ENCODE peak calls at places on chromosomes 1 and 21, in four cellular contexts. One of them, this sample, is unnamed.

GRCh38 chr21:43921979-43922945 is 57.2 kb downstream of the AGPAT3 start:
- DNase-seq in AG04449: no peak
- DNase-seq in psoas muscle: no peak
- DNase-seq in uterus: no peak
- DNase-seq in this sample: no peak

GRCh38 chr1:101239095-101240040 is 2.5 kb downstream of the S1PR1 start:
- DNase-seq in uterus: no peak
- DNase-seq in psoas muscle: no peak
- DNase-seq in AG04449: no peak
- DNase-seq in this sample: no peak

GRCh38 chr1:69569281-69569970 is 1.7 kb downstream of the LRRC7 start:
- DNase-seq in AG04449: no peak
- DNase-seq in uterus: no peak
- DNase-seq in psoas muscle: no peak
- DNase-seq in this sample: no peak

GRCh38 chr1:6105763-6106162 is 60.1 kb downstream of the KCNAB2 start:
- DNase-seq in psoas muscle: no peak
- DNase-seq in uterus: no peak
- DNase-seq in AG04449: no peak
- DNase-seq in this sample: no peak

GRCh38 chr1:162690672-162691434 is 58.6 kb downstream of the DDR2 start:
- DNase-seq in uterus: peak; percentile 77
- DNase-seq in psoas muscle: peak; percentile 71
- DNase-seq in AG04449: peak; percentile 79
- DNase-seq in this sample: no peak

GRCh38 chr1:37041483-37041882 is 7.2 kb upstream of the GRIK3 start:
- DNase-seq in psoas muscle: no peak
- DNase-seq in AG04449: no peak
- DNase-seq in uterus: no peak
- DNase-seq in this sample: no peak

GRCh38 chr1:58721247-58721820 is 21.5 kb upstream of the MYSM1 start:
- DNase-seq in AG04449: no peak
- DNase-seq in psoas muscle: no peak
- DNase-seq in uterus: no peak
- DNase-seq in this sample: no peak

GRCh38 chr1:219042769-219043168 is 130.9 kb upstream of the LYPLAL1 start:
- DNase-seq in uterus: no peak
- DNase-seq in AG04449: no peak
- DNase-seq in psoas muscle: no peak
- DNase-seq in this sample: no peak

GRCh38 chr1:236395780-236396664 is 1.9 kb downstream of the EDARADD start:
- DNase-seq in AG04449: no peak
- DNase-seq in psoas muscle: no peak
- DNase-seq in uterus: no peak
- DNase-seq in this sample: no peak

GRCh38 chr1:74641161-74641560 is 32.4 kb downstream of the ERICH3 start:
- DNase-seq in uterus: no peak
- DNase-seq in AG04449: no peak
- DNase-seq in psoas muscle: no peak
- DNase-seq in this sample: no peak

GRCh38 chr1:105793541-105794146 is 1262.8 kb upstream of the PRMT6 start:
- DNase-seq in psoas muscle: no peak
- DNase-seq in uterus: no peak
- DNase-seq in AG04449: no peak
- DNase-seq in this sample: peak; percentile 4

GRCh38 chr1:208201241-208201640 is 42.9 kb downstream of the PLXNA2 start:
- DNase-seq in uterus: peak; percentile 64
- DNase-seq in psoas muscle: peak; percentile 43
- DNase-seq in AG04449: peak; percentile 77
- DNase-seq in this sample: peak; percentile 96

GRCh38 chr1:88890790-88891317 is 513 bp downstream of the GTF2B start:
- DNase-seq in AG04449: no peak
- DNase-seq in uterus: no peak
- DNase-seq in psoas muscle: no peak
- DNase-seq in this sample: no peak

GRCh38 chr1:153220606-153221303 is 3.4 kb downstream of the PRR9 start:
- DNase-seq in psoas muscle: no peak
- DNase-seq in AG04449: no peak
- DNase-seq in uterus: no peak
- DNase-seq in this sample: no peak

GRCh38 chr1:36351222-36351977 is 28.0 kb upstream of the EVA1B start:
- DNase-seq in uterus: no peak
- DNase-seq in AG04449: peak; percentile 67
- DNase-seq in psoas muscle: no peak
- DNase-seq in this sample: peak; percentile 72

GRCh38 chr1:65486613-65487012 is 66.1 kb downstream of the LEPR start:
- DNase-seq in psoas muscle: no peak
- DNase-seq in uterus: no peak
- DNase-seq in AG04449: no peak
- DNase-seq in this sample: no peak

GRCh38 chr1:30631700-30632099 is 91.7 kb downstream of the MATN1 start:
- DNase-seq in uterus: peak; percentile 22
- DNase-seq in psoas muscle: no peak
- DNase-seq in AG04449: no peak
- DNase-seq in this sample: no peak

GRCh38 chr1:208098758-208099157 is 145.4 kb downstream of the PLXNA2 start:
- DNase-seq in AG04449: no peak
- DNase-seq in psoas muscle: no peak
- DNase-seq in uterus: no peak
- DNase-seq in this sample: no peak

GRCh38 chr1:162213281-162213909 is 143.9 kb downstream of the NOS1AP start:
- DNase-seq in AG04449: no peak
- DNase-seq in uterus: peak; percentile 47
- DNase-seq in psoas muscle: no peak
- DNase-seq in this sample: peak; percentile 95

GRCh38 chr1:213388199-213388598 is 337.2 kb downstream of the RPS6KC1 start:
- DNase-seq in uterus: no peak
- DNase-seq in AG04449: no peak
- DNase-seq in psoas muscle: no peak
- DNase-seq in this sample: no peak

GRCh38 chr1:78427506-78427905 is 63.3 kb upstream of the PTGFR start:
- DNase-seq in uterus: no peak
- DNase-seq in AG04449: no peak
- DNase-seq in psoas muscle: no peak
- DNase-seq in this sample: no peak

GRCh38 chr21:22981819-22982218 is 1983.6 kb downstream of the NCAM2 start:
- DNase-seq in uterus: no peak
- DNase-seq in AG04449: no peak
- DNase-seq in psoas muscle: no peak
- DNase-seq in this sample: no peak

GRCh38 chr1:46248122-46248920 is 758 bp downstream of the RAD54L start:
- DNase-seq in psoas muscle: peak; percentile 19
- DNase-seq in uterus: peak; percentile 40
- DNase-seq in AG04449: no peak
- DNase-seq in this sample: no peak

GRCh38 chr1:241532864-241533263 is 686 bp downstream of the KMO start:
- DNase-seq in uterus: no peak
- DNase-seq in AG04449: no peak
- DNase-seq in psoas muscle: no peak
- DNase-seq in this sample: no peak
- H3K4me3 ChIP-seq in uterus: no peak overlapping the region
- H3K4me3 ChIP-seq in AG04449: no peak overlapping the region
- H3K4me3 ChIP-seq in psoas muscle: no peak overlapping the region
- H3K4me3 ChIP-seq in this sample: peak overlapping the region; percentile 13

GRCh38 chr1:44652445-44653106 is 21.7 kb downstream of the TMEM53 start:
- DNase-seq in psoas muscle: peak; percentile 79
- DNase-seq in AG04449: no peak
- DNase-seq in uterus: peak; percentile 72
- DNase-seq in this sample: no peak
- TF ChIP-seq CTCF in psoas muscle: peak; percentile 94
- TF ChIP-seq CTCF in AG04449: peak; percentile 98
- TF ChIP-seq CTCF in uterus: peak; percentile 95
- TF ChIP-seq CTCF in this sample: peak; percentile 99

DNA sequence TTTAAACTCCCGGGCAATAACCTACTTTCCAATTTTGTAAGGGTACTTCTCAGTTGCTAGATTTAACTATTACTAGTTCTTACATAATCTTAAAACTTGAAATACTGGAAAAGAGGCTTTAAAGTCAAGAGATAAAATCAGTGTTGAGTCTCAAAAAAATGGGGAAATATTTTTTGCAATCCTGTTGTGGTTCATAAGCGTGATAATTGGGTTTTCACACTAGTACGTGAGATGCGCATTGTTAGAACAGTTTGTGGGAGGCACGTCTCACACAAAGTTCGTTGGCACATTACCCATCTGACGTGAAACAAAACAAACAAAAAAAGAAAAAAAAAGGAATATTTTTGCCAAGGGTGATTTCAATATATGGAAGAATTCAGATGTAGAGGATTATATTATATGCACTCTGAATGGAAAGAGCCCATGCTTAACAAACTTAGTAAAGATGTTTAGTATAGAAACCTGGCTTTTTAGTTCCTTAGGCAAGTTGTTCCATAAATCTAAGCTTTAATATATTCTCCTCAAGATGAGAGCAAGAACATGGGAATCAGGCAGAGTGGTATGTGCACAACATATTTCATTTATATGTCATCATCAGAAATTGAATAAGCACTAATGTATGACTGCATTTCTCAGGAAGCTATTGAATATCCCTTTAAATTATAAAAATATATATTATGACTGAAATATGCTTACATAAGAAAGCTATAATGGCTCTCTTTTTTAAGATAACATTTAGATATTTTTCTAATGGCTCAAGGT is 73.9 kb upstream of the TNFSF4 start:
- DNase-seq in psoas muscle: no peak
- DNase-seq in uterus: no peak
- DNase-seq in AG04449: no peak
- DNase-seq in this sample: no peak
- H3K4me3 ChIP-seq in psoas muscle: no peak overlapping the region
- H3K4me3 ChIP-seq in uterus: no peak overlapping the region
- H3K4me3 ChIP-seq in AG04449: no peak overlapping the region
- H3K4me3 ChIP-seq in this sample: no peak overlapping the region

GRCh38 chr1:112698366-112699310 is 8.3 kb downstream of the RHOC start:
- DNase-seq in uterus: peak; percentile 56
- DNase-seq in AG04449: no peak
- DNase-seq in psoas muscle: no peak
- DNase-seq in this sample: no peak
- TF ChIP-seq CTCF in uterus: no peak
- TF ChIP-seq CTCF in AG04449: no peak
- TF ChIP-seq CTCF in psoas muscle: no peak
- TF ChIP-seq CTCF in this sample: no peak

DNA sequence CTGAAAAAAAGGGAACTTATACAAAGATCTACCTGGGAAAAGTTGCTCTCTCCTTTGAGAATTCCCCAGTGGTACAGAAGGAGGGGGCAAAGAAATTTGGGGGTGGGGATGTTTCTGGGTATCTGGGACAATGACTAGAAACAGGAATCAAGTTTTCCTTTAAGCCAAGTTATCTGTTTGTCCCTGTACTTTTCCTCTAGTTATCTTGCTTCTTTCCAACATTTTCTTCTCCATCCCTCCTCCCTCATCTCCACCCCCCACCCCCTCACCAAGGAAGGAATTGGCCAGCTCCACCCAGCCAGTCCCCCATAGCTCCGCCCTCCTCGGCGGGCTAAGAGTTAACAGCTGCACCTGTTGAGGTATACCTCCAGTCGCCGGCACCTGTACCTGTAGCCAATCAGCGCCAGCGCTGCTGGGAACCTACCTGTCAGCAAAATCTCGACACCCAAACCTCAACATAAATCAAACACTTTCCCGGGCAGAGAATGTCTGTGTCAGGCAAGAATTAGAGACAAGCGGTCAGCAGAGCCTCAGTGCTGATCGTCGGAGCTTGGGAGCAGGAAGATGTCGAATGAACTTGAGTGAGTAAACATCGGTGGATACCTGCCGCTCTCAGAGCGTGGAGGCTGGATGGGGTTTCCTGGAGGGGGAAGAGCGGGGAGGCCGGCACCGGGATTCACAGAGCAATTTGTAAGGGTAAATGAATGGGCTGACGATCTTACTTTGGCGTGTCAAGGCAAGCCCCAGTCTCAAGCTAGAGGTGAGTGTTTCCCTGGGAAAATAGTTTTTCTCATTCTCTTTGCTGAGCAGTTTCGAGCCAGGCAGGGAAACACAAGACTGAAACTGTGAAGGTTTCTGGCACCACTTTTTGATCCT is at the start of gene GRHL3:
- DNase-seq in uterus: no peak
- DNase-seq in psoas muscle: no peak
- DNase-seq in AG04449: no peak
- DNase-seq in this sample: no peak
- H3K4me3 ChIP-seq in uterus: no peak within 1 kb of the TSS
- H3K4me3 ChIP-seq in psoas muscle: no peak within 1 kb of the TSS
- H3K4me3 ChIP-seq in AG04449: no peak within 1 kb of the TSS
- H3K4me3 ChIP-seq in this sample: peak within 1 kb of the TSS; percentile 26

GRCh38 chr1:41361028-41361494 is at the start of gene FOXO6:
- DNase-seq in uterus: peak; percentile 99
- DNase-seq in psoas muscle: peak; percentile 99
- DNase-seq in AG04449: peak; percentile 45
- DNase-seq in this sample: peak; percentile 94
- TF ChIP-seq CTCF in uterus: peak; percentile 19
- TF ChIP-seq CTCF in psoas muscle: peak; percentile 66
- TF ChIP-seq CTCF in AG04449: peak; percentile 28
- TF ChIP-seq CTCF in this sample: peak; percentile 49